ENCODE peak calls at places on chromosomes 2 and 18, in ten cellular contexts. O, T, Q, K, M, P, H, G, I and D are unnamed samples. For H3K4me1, the result is how much of the 10 kb centered on the place peaks cover.

GRCh38 chr2:189836644-189837043 is 52.4 kb downstream of the PMS1 start:
- DNase-seq in Q (no peak), P (no peak), K (no peak), I (no peak), M (no peak), T (no peak), H (no peak), G (no peak), O (no peak), D (no peak)

GRCh38 chr2:96254592-96254991 is 11.2 kb downstream of the TMEM127 start:
- DNase-seq in M (no peak), G (no peak), Q (peak), O (no peak), H (no peak), T (no peak), P (no peak), I (no peak), K (no peak), D (no peak)

GRCh38 chr2:172588931-172589330 is 33.0 kb downstream of the PDK1 start:
- DNase-seq in I (no peak), T (no peak), M (no peak), H (no peak), O (no peak), Q (no peak), P (no peak), K (no peak), G (no peak), D (no peak)

GRCh38 chr2:156405586-156405985 is 30.6 kb upstream of the GPD2 start:
- DNase-seq in Q (peak), H (no peak), M (no peak), I (peak), T (peak), O (peak), G (no peak), P (peak), K (no peak), D (peak)

GRCh38 chr18:41391616-41392610 is 563.1 kb upstream of the PIK3C3 start:
- DNase-seq in K (peak), H (peak), I (no peak), Q (no peak), M (no peak), G (peak), T (peak), O (no peak), P (no peak), D (peak)

GRCh38 chr2:120347387-120348010 is 1.6 kb downstream of the INHBB start:
- DNase-seq in K (no peak), H (peak), I (no peak), G (peak), M (no peak), P (no peak), Q (no peak), O (no peak), T (no peak), D (peak)

GRCh38 chr2:176107731-176108181 is 676 bp downstream of the HOXD11 start:
- DNase-seq in K (peak), G (peak), P (no peak), I (no peak), H (peak), T (no peak), M (no peak), O (no peak), Q (peak), D (no peak)

GRCh38 chr2:113910110-113910717 is 20.3 kb downstream of the ACTR3 start:
- DNase-seq in O (peak), K (no peak), G (no peak), I (no peak), M (no peak), P (no peak), Q (no peak), T (no peak), H (no peak), D (no peak)

GRCh38 chr2:159735648-159736047 is 23.3 kb downstream of the MARCHF7 start:
- DNase-seq in P (no peak), H (no peak), K (no peak), G (no peak), O (no peak), I (no peak), M (no peak), T (no peak), Q (no peak), D (no peak)

GRCh38 chr18:37422116-37422515 is 143.5 kb downstream of the CELF4 start:
- DNase-seq in K (peak), I (no peak), O (no peak), P (no peak), T (no peak), Q (no peak), M (no peak), H (no peak), G (no peak), D (no peak)

DNA sequence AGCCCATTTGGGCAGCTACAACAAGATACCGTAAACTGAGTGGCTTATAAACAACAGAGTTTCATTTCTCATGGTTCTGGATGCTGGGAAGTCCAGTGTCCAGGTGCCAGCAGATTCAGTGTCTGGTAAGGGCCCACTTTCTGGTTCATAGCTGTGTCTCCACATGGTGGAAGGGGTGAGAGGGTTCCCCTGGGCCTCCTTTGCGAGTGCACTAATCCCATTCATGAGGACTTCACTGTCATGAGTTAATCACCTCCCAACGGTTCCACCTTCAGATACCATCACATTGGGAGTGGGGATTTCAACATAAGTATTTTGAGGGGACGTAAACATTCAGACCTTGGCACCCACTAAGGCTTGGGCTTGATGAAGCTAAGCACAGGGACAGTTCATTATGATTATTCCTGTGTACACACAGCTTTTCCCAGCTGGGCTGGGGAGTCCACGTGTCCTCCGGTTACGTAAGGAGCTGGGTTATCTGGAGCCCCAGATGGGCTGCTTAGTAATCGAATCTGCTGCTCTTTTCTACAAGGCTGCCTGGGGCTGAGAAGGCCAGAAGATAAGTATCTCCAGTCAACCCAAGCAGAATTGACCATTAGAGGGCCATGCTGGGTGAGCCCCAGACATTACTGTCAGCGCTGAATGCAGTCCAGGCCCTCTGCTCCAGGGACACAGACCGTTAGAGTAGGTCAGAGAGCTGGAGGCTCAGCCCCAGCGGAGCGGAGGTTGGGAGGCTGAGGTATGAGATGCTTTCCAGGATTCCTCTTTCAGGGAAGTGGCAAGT is 42.7 kb downstream of the EPAS1 start:
- DNase-seq in K (peak), M (no peak), O (no peak), G (no peak), T (peak), Q (no peak), H (no peak), I (no peak), P (peak), D (no peak)
- H3K4me1 ChIP-seq in K (under half), M (under half), O (under half), G (under half), T (half or more), Q (under half), H (under half), I (under half), P (under half), D (under half)

DNA sequence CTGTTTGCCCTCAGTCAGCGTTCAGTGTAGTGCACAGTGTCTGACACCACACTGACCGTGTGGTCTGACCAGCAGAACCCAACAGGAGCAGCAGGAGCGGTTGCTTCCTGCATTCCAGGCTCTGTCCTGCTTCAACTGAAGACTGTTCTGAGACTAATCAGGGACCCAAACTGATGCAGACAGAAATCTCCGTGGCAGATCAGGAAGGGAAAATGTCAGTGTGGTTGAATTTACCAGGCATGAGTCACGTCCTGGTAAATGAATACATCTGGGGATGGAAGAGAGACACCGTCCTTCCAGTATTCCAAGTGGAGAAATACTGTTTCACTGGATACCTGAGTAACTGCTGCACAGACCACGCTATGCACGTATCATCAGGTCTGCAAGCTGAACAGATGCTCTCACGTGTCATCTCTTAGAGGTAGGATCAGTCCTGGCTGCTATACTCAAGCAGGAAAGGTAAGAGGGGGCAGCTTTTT is 223.6 kb upstream of the EPAS1 start:
- DNase-seq in K (peak), G (no peak), I (no peak), T (peak), O (no peak), Q (peak), H (no peak), P (no peak), M (no peak), D (no peak)
- TF ChIP-seq POLR2AphosphoS5 in K (peak), G (peak), I (no peak), T (no peak), O (no peak), Q (no peak), H (no peak), P (no peak), M (no peak), D (no peak)

GRCh38 chr18:49371073-49371472 is 89.4 kb downstream of the DYM start:
- DNase-seq in T (no peak), G (no peak), I (no peak), P (no peak), M (no peak), K (no peak), Q (no peak), O (no peak), H (no peak), D (no peak)

GRCh38 chr18:49368161-49368875 is 92.1 kb downstream of the DYM start:
- DNase-seq in H (no peak), T (no peak), O (no peak), G (peak), Q (no peak), I (peak), P (no peak), M (no peak), K (no peak), D (peak)

GRCh38 chr18:49371786-49372185 is 88.7 kb downstream of the DYM start:
- DNase-seq in P (no peak), O (no peak), Q (no peak), K (no peak), M (no peak), I (no peak), H (no peak), T (no peak), G (no peak), D (no peak)

GRCh38 chr18:49364821-49365220 is 95.6 kb downstream of the DYM start:
- DNase-seq in M (no peak), K (no peak), H (no peak), Q (no peak), O (no peak), P (no peak), T (no peak), I (no peak), G (no peak), D (no peak)

DNA sequence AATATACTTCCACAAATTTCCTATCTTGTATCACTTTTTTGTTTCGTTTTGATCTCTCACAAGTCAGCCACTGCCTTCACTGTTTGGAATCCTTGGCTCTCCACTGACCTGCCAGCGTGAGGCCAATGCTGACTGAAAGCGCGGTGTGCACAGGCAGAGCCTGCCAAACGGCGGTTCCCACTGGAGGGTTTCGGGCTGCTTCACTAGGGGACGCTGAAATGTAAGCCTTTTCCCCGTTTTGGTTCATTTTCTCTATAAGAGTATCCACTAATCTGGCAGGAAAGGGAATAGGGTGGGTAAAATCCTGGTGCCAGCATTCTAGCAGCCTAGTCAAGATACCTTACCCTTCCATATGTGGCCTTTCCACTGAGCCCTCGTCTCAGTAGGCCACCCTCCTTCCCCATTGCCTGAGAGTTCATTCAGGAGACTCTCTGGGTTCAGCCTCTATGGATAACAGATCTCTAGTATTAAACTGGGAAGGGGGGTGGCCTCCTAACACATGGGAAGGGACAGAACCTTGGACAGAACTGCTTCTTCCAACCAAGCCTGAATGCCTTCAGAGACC is 91.5 kb downstream of the DYM start:
- DNase-seq in T (peak), G (peak), P (no peak), H (no peak), M (no peak), I (peak), O (no peak), K (no peak), Q (no peak), D (peak)
- H3K4me3 ChIP-seq in T (peak), G (peak), P (no peak), H (no peak), M (no peak), I (no peak), O (no peak), K (no peak), Q (no peak), D (no peak)

GRCh38 chr2:36589230-36589630 is 8.7 kb downstream of the FEZ2 start:
- DNase-seq in G (no peak), P (no peak), K (no peak), M (no peak), T (no peak), H (no peak), O (no peak), I (no peak), Q (no peak), D (no peak)
- H3K4me1 ChIP-seq in G (under half), P (under half), K (under half), M (under half), T (under half), H (under half), O (under half), I (under half), Q (under half), D (under half)